ENCODE peak calls at places on chromosomes 11 and 22, in four cellular contexts. Q is NCI-H1930; Z is heart left ventricle; V is effector CD4-positive, alpha-beta T cell. K is an unnamed sample.

GRCh38 chr11:288328-289144 is at the start of gene PGGHG:
- DNase-seq in Q (peak; percentile 36), Z (peak; percentile 89), V (peak; percentile 42), K (peak; percentile 32)

GRCh38 chr22:37202001-37202555 is 10.2 kb downstream of the SSTR3 start:
- DNase-seq in Q (no peak), Z (no peak), V (no peak), K (no peak)

GRCh38 chr22:39728236-39728860 is 157.8 kb downstream of the CACNA1I start:
- DNase-seq in Q (no peak), Z (no peak), V (no peak), K (no peak)

GRCh38 chr22:48209473-48210271 is 1447.2 kb downstream of the TBC1D22A start:
- DNase-seq in Q (no peak), Z (no peak), V (no peak), K (no peak)

GRCh38 chr11:75430692-75431532 is 2.1 kb downstream of the KLHL35 start:
- DNase-seq in Q (no peak), Z (peak; percentile 13), V (no peak), K (no peak)

GRCh38 chr11:120816176-120816575 is 207.7 kb upstream of the TBCEL start:
- DNase-seq in Q (no peak), Z (no peak), V (no peak), K (no peak)

GRCh38 chr22:45239378-45240136 is 1.1 kb downstream of the KIAA0930 start:
- DNase-seq in Q (no peak), Z (no peak), V (no peak), K (no peak)

GRCh38 chr11:794766-795637 is 3.1 kb downstream of the SLC25A22 start:
- DNase-seq in Q (no peak), Z (no peak), V (no peak), K (no peak)

GRCh38 chr22:38413085-38414008 is 41.7 kb downstream of the KCNJ4 start:
- DNase-seq in Q (no peak), Z (peak; percentile 64), V (no peak), K (peak; percentile 38)

GRCh38 chr11:68409748-68410344 is 50.7 kb upstream of the PPP6R3 start:
- DNase-seq in Q (no peak), Z (no peak), V (no peak), K (no peak)

GRCh38 chr11:64150051-64150450 is 15.9 kb downstream of the MACROD1 start:
- DNase-seq in Q (no peak), Z (no peak), V (no peak), K (no peak)

GRCh38 chr11:97966901-97967300 is 1053.8 kb upstream of the CNTN5 start:
- DNase-seq in Q (no peak), Z (no peak), V (no peak), K (no peak)

GRCh38 chr11:88363566-88364169 is 26.1 kb upstream of the CTSC start:
- DNase-seq in Q (no peak), Z (no peak), V (no peak), K (no peak)

GRCh38 chr11:111413849-111414248 is 34.8 kb upstream of the POU2AF1 start:
- DNase-seq in Q (no peak), Z (no peak), V (no peak), K (no peak)

GRCh38 chr22:40258463-40259046 is 80.8 kb downstream of the TNRC6B start:
- DNase-seq in Q (no peak), Z (no peak), V (no peak), K (no peak)

GRCh38 chr22:45225732-45226560 is 14.7 kb downstream of the KIAA0930 start:
- DNase-seq in Q (no peak), Z (no peak), V (no peak), K (no peak)

GRCh38 chr11:111452146-111452545 is 60.0 kb downstream of the BTG4 start:
- DNase-seq in Q (no peak), Z (no peak), V (no peak), K (no peak)

GRCh38 chr11:8307601-8308000 is 43.9 kb upstream of the LMO1 start:
- DNase-seq in Q (no peak), Z (no peak), V (no peak), K (no peak)

GRCh38 chr11:46248270-46249102 is 29.0 kb upstream of the CREB3L1 start:
- DNase-seq in Q (no peak), Z (no peak), V (no peak), K (no peak)